ENCODE peak calls at places on chromosomes 6 and 20, in ten cellular contexts. U is spleen; Z is fibroblast of pulmonary artery; F is epithelial cell of proximal tubule; V is tibial nerve; N is neural progenitor cell; B is lower leg skin; L is astrocyte of the cerebellum; W is CD8-positive, alpha-beta T cell; P is mesothelial cell of epicardium. S is an unnamed sample.

GRCh38 chr6:164108869-164109769 is 694.6 kb downstream of the QKI start:
- DNase-seq in P (no peak), L (no peak), F (no peak), U (no peak), W (no peak), N (no peak), Z (peak), V (no peak), B (peak), S (no peak)

GRCh38 chr20:56636701-56637100 is 7.6 kb downstream of the TFAP2C start:
- DNase-seq in Z (no peak), L (peak), W (no peak), P (no peak), F (no peak), U (no peak), V (no peak), N (no peak), B (no peak), S (no peak)

GRCh38 chr20:62953167-62953838 is 794 bp downstream of the SLC17A9 start:
- DNase-seq in V (no peak), W (no peak), B (no peak), N (no peak), F (no peak), U (peak), L (no peak), Z (no peak), P (no peak), S (peak)

GRCh38 chr20:37430778-37431460 is 85.0 kb downstream of the SRC start:
- DNase-seq in V (no peak), Z (no peak), B (no peak), P (no peak), W (no peak), N (no peak), U (no peak), F (no peak), L (no peak), S (peak)

GRCh38 chr20:59153355-59153681 is 10.3 kb upstream of the ZNF831 start:
- DNase-seq in L (no peak), V (no peak), B (peak), Z (no peak), W (no peak), P (no peak), U (no peak), N (no peak), F (no peak), S (peak)

GRCh38 chr20:31662372-31662854 is 24.7 kb downstream of the COX4I2 start:
- DNase-seq in L (no peak), W (no peak), F (no peak), P (no peak), U (no peak), Z (no peak), N (no peak), V (no peak), B (no peak), S (no peak)

GRCh38 chr6:50958148-50958547 is 139.5 kb downstream of the TFAP2B start:
- DNase-seq in P (no peak), U (no peak), F (no peak), N (no peak), Z (no peak), W (no peak), L (no peak), V (no peak), B (no peak), S (no peak)

GRCh38 chr6:4961322-4962168 is 42.3 kb downstream of the RPP40 start:
- DNase-seq in L (no peak), Z (no peak), N (no peak), B (peak), U (no peak), W (no peak), P (no peak), V (no peak), F (no peak), S (no peak)

GRCh38 chr6:158705386-158706126 is 55.7 kb downstream of the SYTL3 start:
- DNase-seq in N (no peak), V (no peak), B (peak), F (no peak), W (no peak), P (no peak), U (peak), Z (no peak), L (no peak), S (no peak)

GRCh38 chr20:33372993-33373441 is 28.3 kb downstream of the CDK5RAP1 start:
- DNase-seq in F (no peak), Z (no peak), N (no peak), L (no peak), B (peak), U (no peak), P (no peak), V (no peak), W (no peak), S (no peak)

GRCh38 chr6:102701019-102701418 is 1307.5 kb downstream of the GRIK2 start:
- DNase-seq in Z (no peak), N (no peak), F (no peak), V (no peak), L (no peak), U (no peak), W (no peak), P (no peak), B (no peak), S (no peak)

GRCh38 chr6:39453236-39453635 is 130.7 kb upstream of the KCNK16 start:
- DNase-seq in L (peak), P (no peak), V (no peak), Z (no peak), F (peak), B (no peak), U (no peak), W (no peak), N (no peak), S (no peak)

GRCh38 chr6:167399599-167399998 is 74.7 kb downstream of the TTLL2 start:
- DNase-seq in B (peak), Z (no peak), N (no peak), P (no peak), F (no peak), V (no peak), U (peak), L (no peak), W (no peak), S (no peak)
- TF ChIP-seq CTCF in B (no peak), Z (no peak), N (no peak), P (no peak), F (no peak), V (no peak), U (no peak), L (no peak), W (no peak), S (no peak)

GRCh38 chr20:61739086-61739831 is 326.4 kb downstream of the TAF4 start:
- DNase-seq in W (no peak), Z (no peak), N (peak), V (no peak), U (peak), F (no peak), P (no peak), L (no peak), B (no peak), S (peak)

GRCh38 chr20:61743606-61744005 is 322.1 kb downstream of the TAF4 start:
- DNase-seq in P (no peak), B (no peak), U (peak), N (no peak), L (no peak), W (no peak), Z (no peak), F (no peak), V (no peak), S (peak)

GRCh38 chr20:61739832-61740118 is 325.9 kb downstream of the TAF4 start:
- DNase-seq in Z (no peak), P (no peak), L (no peak), W (no peak), V (no peak), U (no peak), N (no peak), B (no peak), F (no peak), S (no peak)

GRCh38 chr20:61744691-61745396 is 320.8 kb downstream of the TAF4 start:
- DNase-seq in U (peak), F (no peak), L (no peak), B (no peak), N (no peak), P (no peak), Z (peak), W (no peak), V (no peak), S (peak)

DNA sequence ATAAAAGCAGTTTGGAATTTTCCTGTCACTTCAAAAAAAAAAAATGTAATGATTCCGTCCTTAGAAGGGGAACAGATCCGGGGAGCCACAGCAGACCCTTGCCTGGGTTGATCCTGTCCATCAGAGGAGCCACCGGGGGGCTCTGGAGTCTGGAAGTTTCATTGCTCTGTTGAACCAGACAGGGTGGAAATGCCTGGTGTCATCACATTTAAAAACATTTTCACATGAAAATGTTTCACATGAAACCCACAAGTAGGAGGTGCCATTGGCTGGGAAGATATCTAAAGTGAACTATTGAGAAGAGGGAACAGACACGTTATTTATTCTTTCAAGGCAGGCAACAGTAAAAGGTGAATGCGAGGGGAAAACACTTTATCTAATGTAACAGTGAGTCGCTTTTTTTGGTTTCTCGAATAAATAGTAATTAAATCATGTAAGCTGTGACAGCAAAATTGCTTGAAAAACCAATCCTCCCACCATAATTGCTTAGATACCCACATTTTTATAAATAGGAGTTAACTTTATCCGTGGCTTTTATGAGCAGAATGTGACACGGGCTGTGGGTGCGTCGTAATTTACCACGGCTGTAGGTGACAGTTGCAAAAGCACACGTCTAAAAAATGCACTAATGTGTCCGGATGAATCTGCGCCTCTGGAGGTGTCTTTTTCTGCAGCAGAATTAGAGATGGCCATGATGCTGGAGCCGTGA is 323.4 kb downstream of the TAF4 start:
- DNase-seq in U (no peak), W (no peak), P (no peak), F (no peak), L (no peak), Z (no peak), B (no peak), V (no peak), N (peak), S (peak)
- TF ChIP-seq CTCF in U (no peak), W (no peak), P (no peak), F (peak), L (no peak), Z (no peak), B (no peak), V (no peak), N (peak), S (no peak)

GRCh38 chr20:47464380-47465101 is 37.1 kb upstream of the NCOA3 start:
- DNase-seq in L (peak), N (no peak), U (no peak), Z (peak), V (peak), W (no peak), P (no peak), F (peak), B (peak), S (peak)
- TF ChIP-seq CTCF in L (no peak), N (peak), U (peak), Z (peak), V (peak), W (no peak), P (peak), F (peak), B (no peak), S (peak)

DNA sequence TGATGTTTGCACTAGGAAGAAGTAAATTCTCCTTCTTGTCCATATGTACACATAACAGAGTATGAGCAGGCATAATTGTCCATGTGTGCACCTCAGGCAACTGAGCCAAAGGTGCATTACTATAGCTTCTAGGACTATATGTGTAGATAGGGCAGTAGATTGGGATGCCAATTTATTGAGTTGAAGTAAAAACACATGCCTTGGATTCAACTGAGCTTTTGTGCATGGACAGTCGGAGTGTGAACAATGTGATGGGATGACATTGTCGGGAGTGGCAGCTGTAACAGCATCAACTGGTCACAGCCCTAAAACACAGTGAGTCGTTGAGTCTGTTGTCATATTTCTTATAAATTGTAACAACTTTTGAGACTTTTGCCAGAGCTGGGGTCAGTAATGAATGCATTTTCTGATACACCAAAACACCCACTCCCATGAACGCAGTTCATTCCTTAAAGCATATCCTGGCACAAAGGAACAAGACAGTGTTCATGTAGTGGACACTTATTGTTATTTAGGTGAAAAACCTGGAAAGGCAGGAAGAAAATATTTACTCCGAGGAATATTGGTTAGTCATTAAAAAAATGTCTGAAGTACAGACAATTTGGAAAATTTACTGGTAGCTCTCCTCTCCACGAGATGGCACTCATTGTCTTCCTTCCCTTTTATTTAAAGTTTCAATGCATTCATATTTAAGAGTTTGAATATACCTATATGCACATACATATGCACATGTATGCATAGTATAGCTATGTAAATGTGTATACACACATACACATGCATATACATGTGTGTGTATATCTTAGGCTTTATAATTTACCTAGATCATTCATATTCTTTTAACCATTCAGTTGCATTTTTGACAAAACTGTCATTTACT is 302.0 kb upstream of the STXBP5 start:
- DNase-seq in L (no peak), V (no peak), Z (peak), W (no peak), F (no peak), U (no peak), P (no peak), B (no peak), N (no peak), S (no peak)
- TF ChIP-seq CTCF in L (no peak), V (no peak), Z (peak), W (no peak), F (peak), U (no peak), P (no peak), B (no peak), N (no peak), S (peak)

GRCh38 chr20:1734269-1734858 is 76.8 kb upstream of the SIRPG start:
- DNase-seq in Z (peak), N (no peak), V (no peak), F (no peak), U (no peak), W (no peak), L (no peak), B (no peak), P (no peak), S (no peak)
- TF ChIP-seq CTCF in Z (no peak), N (peak), V (no peak), F (peak), U (no peak), W (peak), L (no peak), B (no peak), P (no peak), S (peak)

DNA sequence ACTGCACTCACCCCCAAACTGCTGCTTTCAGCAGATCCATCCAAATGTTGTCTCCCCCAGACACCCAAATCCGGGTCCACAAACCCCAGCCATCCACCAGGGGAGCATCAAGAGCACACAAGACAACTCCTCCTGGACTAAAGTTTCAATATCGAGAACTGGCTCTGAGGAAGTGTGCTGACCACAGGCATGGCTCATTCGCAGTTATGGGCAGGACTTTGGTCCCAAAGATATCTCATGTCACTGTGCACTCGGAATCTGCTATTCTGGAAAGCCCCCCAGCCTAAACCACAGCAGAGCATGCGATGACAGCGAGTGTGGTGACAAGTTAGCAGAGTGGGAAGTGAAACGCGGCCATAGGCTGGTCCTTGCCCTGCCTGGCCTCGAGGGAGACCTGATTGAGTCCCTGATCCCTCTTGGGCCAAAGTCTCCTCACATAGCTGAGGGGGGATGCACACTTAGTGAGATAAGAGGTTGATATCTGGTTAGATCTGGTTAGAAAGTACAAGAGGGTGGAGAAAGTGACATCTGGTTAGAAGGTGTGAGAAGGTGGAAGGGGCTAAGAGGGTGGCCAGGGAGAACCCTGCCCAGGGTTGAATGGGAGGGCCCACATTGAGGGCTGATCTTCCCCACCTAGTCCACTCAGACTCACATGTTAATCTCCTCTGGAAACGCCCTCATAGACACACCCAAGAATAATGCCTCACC is 149.7 kb downstream of the MRPL14 start:
- DNase-seq in W (no peak), L (no peak), Z (no peak), V (no peak), F (no peak), N (no peak), U (no peak), B (peak), P (no peak), S (peak)
- TF ChIP-seq CTCF in W (no peak), L (no peak), Z (no peak), V (no peak), F (no peak), N (no peak), U (no peak), B (no peak), P (no peak), S (no peak)

DNA sequence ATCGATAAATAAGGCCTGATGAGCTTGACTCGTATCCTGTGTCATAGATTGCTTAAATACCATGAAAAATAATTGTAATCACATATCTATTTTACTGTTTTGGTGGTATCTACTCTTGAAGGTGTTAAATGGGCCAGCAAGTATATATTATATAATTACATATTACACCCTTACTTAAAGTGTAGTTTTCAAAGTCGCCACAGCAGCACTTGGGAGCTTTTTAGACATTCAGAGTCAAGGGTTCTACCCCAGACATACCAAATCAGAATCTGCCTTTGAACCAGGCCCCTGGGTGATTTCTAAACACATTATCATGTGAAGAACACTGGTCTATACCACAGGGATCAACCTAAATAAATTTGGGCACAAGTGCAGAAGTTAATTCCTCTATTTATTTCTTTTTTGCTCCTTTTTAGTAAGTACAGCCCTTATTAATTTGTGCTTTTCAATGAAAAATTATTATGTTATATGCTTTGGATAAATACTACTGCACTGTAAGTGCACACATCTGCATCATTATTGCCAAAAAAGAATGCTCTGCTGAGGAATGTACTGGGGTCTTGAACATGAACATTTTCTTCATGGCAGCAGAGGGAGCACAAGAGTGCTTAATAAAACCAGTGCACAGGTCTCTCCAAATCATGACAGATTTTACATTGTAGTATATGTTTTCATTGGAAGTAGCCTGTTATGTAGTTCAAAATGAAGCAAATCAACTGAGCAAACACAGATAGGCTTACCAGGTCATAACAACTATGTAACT is 3.1 kb upstream of the ATXN1 start:
- DNase-seq in N (no peak), L (no peak), W (no peak), F (no peak), Z (peak), U (no peak), B (no peak), P (no peak), V (no peak), S (no peak)
- TF ChIP-seq CTCF in N (peak), L (peak), W (peak), F (peak), Z (peak), U (peak), B (no peak), P (peak), V (peak), S (peak)

S was measured in RWPE2.